ENCODE peak calls at places on chromosomes 2 and 18, in six cellular contexts. One of them, this sample, is unnamed.

GRCh38 chr18:49170925-49171509 is 220.3 kb upstream of the SMAD7 start:
- DNase-seq in Peyer's patch: no peak
- DNase-seq in stimulated activated CD8-positive, alpha-beta memory T cell treated with anti-CD3 and anti-CD28 coated beads, Interleukin-7, amount 100 ng/mL, for 24 hours: no peak
- DNase-seq in HL-60: peak
- DNase-seq in fibroblast of lung: no peak
- DNase-seq in GM12865: no peak
- DNase-seq in this sample: no peak

GRCh38 chr2:241867776-241868420 is 1.6 kb upstream of the RTP5 start:
- DNase-seq in Peyer's patch: peak
- DNase-seq in stimulated activated CD8-positive, alpha-beta memory T cell treated with anti-CD3 and anti-CD28 coated beads, Interleukin-7, amount 100 ng/mL, for 24 hours: no peak
- DNase-seq in HL-60: no peak
- DNase-seq in fibroblast of lung: no peak
- DNase-seq in GM12865: no peak
- DNase-seq in this sample: no peak

GRCh38 chr2:43391159-43391876 is 164.9 kb upstream of the ZFP36L2 start:
- DNase-seq in Peyer's patch: no peak
- DNase-seq in stimulated activated CD8-positive, alpha-beta memory T cell treated with anti-CD3 and anti-CD28 coated beads, Interleukin-7, amount 100 ng/mL, for 24 hours: no peak
- DNase-seq in HL-60: no peak
- DNase-seq in fibroblast of lung: no peak
- DNase-seq in GM12865: peak
- DNase-seq in this sample: no peak

GRCh38 chr2:174399171-174399570 is 3.6 kb downstream of the SCRN3 start:
- DNase-seq in Peyer's patch: no peak
- DNase-seq in stimulated activated CD8-positive, alpha-beta memory T cell treated with anti-CD3 and anti-CD28 coated beads, Interleukin-7, amount 100 ng/mL, for 24 hours: no peak
- DNase-seq in HL-60: no peak
- DNase-seq in fibroblast of lung: peak
- DNase-seq in GM12865: no peak
- DNase-seq in this sample: no peak

GRCh38 chr2:240959214-240959940 is 39.0 kb upstream of the SNED1 start:
- DNase-seq in Peyer's patch: peak
- DNase-seq in stimulated activated CD8-positive, alpha-beta memory T cell treated with anti-CD3 and anti-CD28 coated beads, Interleukin-7, amount 100 ng/mL, for 24 hours: no peak
- DNase-seq in HL-60: no peak
- DNase-seq in fibroblast of lung: no peak
- DNase-seq in GM12865: no peak
- DNase-seq in this sample: no peak

GRCh38 chr18:73614812-73615211 is 532.8 kb downstream of the FBXO15 start:
- DNase-seq in Peyer's patch: no peak
- DNase-seq in stimulated activated CD8-positive, alpha-beta memory T cell treated with anti-CD3 and anti-CD28 coated beads, Interleukin-7, amount 100 ng/mL, for 24 hours: no peak
- DNase-seq in HL-60: no peak
- DNase-seq in fibroblast of lung: peak
- DNase-seq in GM12865: no peak
- DNase-seq in this sample: no peak

GRCh38 chr2:226611196-226611943 is 188.2 kb downstream of the IRS1 start:
- DNase-seq in Peyer's patch: no peak
- DNase-seq in stimulated activated CD8-positive, alpha-beta memory T cell treated with anti-CD3 and anti-CD28 coated beads, Interleukin-7, amount 100 ng/mL, for 24 hours: no peak
- DNase-seq in HL-60: no peak
- DNase-seq in fibroblast of lung: no peak
- DNase-seq in GM12865: no peak
- DNase-seq in this sample: no peak

GRCh38 chr2:98388601-98389247 is 42.5 kb downstream of the CNGA3 start:
- DNase-seq in Peyer's patch: no peak
- DNase-seq in stimulated activated CD8-positive, alpha-beta memory T cell treated with anti-CD3 and anti-CD28 coated beads, Interleukin-7, amount 100 ng/mL, for 24 hours: no peak
- DNase-seq in HL-60: no peak
- DNase-seq in fibroblast of lung: no peak
- DNase-seq in GM12865: no peak
- DNase-seq in this sample: no peak

GRCh38 chr2:127355407-127356008 is 32.3 kb downstream of the MAP3K2 start:
- DNase-seq in Peyer's patch: peak
- DNase-seq in stimulated activated CD8-positive, alpha-beta memory T cell treated with anti-CD3 and anti-CD28 coated beads, Interleukin-7, amount 100 ng/mL, for 24 hours: no peak
- DNase-seq in HL-60: peak
- DNase-seq in fibroblast of lung: no peak
- DNase-seq in GM12865: peak
- DNase-seq in this sample: no peak

GRCh38 chr2:202269585-202269984 is 4.0 kb downstream of the NOP58 start:
- DNase-seq in Peyer's patch: no peak
- DNase-seq in stimulated activated CD8-positive, alpha-beta memory T cell treated with anti-CD3 and anti-CD28 coated beads, Interleukin-7, amount 100 ng/mL, for 24 hours: no peak
- DNase-seq in HL-60: peak
- DNase-seq in fibroblast of lung: no peak
- DNase-seq in GM12865: peak
- DNase-seq in this sample: peak

GRCh38 chr2:175147196-175147595 is 20.8 kb downstream of the ATF2 start:
- DNase-seq in Peyer's patch: no peak
- DNase-seq in stimulated activated CD8-positive, alpha-beta memory T cell treated with anti-CD3 and anti-CD28 coated beads, Interleukin-7, amount 100 ng/mL, for 24 hours: no peak
- DNase-seq in HL-60: no peak
- DNase-seq in fibroblast of lung: no peak
- DNase-seq in GM12865: no peak
- DNase-seq in this sample: no peak

GRCh38 chr2:27729198-27729597 is 42.3 kb upstream of the MRPL33 start:
- DNase-seq in Peyer's patch: no peak
- DNase-seq in stimulated activated CD8-positive, alpha-beta memory T cell treated with anti-CD3 and anti-CD28 coated beads, Interleukin-7, amount 100 ng/mL, for 24 hours: no peak
- DNase-seq in HL-60: no peak
- DNase-seq in fibroblast of lung: no peak
- DNase-seq in GM12865: no peak
- DNase-seq in this sample: no peak

GRCh38 chr2:46888421-46888952 is 27.1 kb downstream of the MCFD2 start:
- DNase-seq in Peyer's patch: peak
- DNase-seq in stimulated activated CD8-positive, alpha-beta memory T cell treated with anti-CD3 and anti-CD28 coated beads, Interleukin-7, amount 100 ng/mL, for 24 hours: no peak
- DNase-seq in HL-60: no peak
- DNase-seq in fibroblast of lung: no peak
- DNase-seq in GM12865: no peak
- DNase-seq in this sample: no peak

GRCh38 chr2:98448441-98449145 is 3.9 kb downstream of the INPP4A start:
- DNase-seq in Peyer's patch: no peak
- DNase-seq in stimulated activated CD8-positive, alpha-beta memory T cell treated with anti-CD3 and anti-CD28 coated beads, Interleukin-7, amount 100 ng/mL, for 24 hours: no peak
- DNase-seq in HL-60: no peak
- DNase-seq in fibroblast of lung: no peak
- DNase-seq in GM12865: no peak
- DNase-seq in this sample: no peak

GRCh38 chr2:95121150-95121494 is 486 bp downstream of the MRPS5 start:
- DNase-seq in Peyer's patch: no peak
- DNase-seq in stimulated activated CD8-positive, alpha-beta memory T cell treated with anti-CD3 and anti-CD28 coated beads, Interleukin-7, amount 100 ng/mL, for 24 hours: no peak
- DNase-seq in HL-60: no peak
- DNase-seq in fibroblast of lung: peak
- DNase-seq in GM12865: no peak
- DNase-seq in this sample: no peak

GRCh38 chr2:199606193-199606780 is 148.5 kb upstream of the SATB2 start:
- DNase-seq in Peyer's patch: no peak
- DNase-seq in stimulated activated CD8-positive, alpha-beta memory T cell treated with anti-CD3 and anti-CD28 coated beads, Interleukin-7, amount 100 ng/mL, for 24 hours: no peak
- DNase-seq in HL-60: no peak
- DNase-seq in fibroblast of lung: no peak
- DNase-seq in GM12865: no peak
- DNase-seq in this sample: no peak

This sample was measured in GM06990.